ENCODE peak calls at places on chromosomes 13 and 19, in four cellular contexts. T, B, R and L are unnamed samples.

GRCh38 chr19:2308114-2308556 is at the start of gene LINGO3:
- DNase-seq in T (peak; percentile 37), B (no peak), R (no peak), L (no peak)

GRCh38 chr13:25232937-25233515 is 54.3 kb downstream of the MTMR6 start:
- DNase-seq in T (peak; percentile 17), B (no peak), R (peak; percentile 41), L (peak; percentile 41)

GRCh38 chr13:76882431-76882830 is 3.8 kb downstream of the KCTD12 start:
- DNase-seq in T (no peak), B (no peak), R (no peak), L (no peak)

GRCh38 chr13:76887070-76887563 is 912 bp upstream of the KCTD12 start:
- DNase-seq in T (no peak), B (no peak), R (no peak), L (no peak)

GRCh38 chr13:45021250-45021649 is 31.9 kb downstream of the GPALPP1 start:
- DNase-seq in T (no peak), B (no peak), R (no peak), L (no peak)

GRCh38 chr19:4930664-4931063 is 21.4 kb downstream of the UHRF1 start:
- DNase-seq in T (peak; percentile 28), B (no peak), R (no peak), L (no peak)

GRCh38 chr13:28489536-28489935 is 5.4 kb downstream of the FLT1 start:
- DNase-seq in T (no peak), B (no peak), R (no peak), L (no peak)

GRCh38 chr13:105948143-105948542 is 587.3 kb downstream of the EFNB2 start:
- DNase-seq in T (no peak), B (no peak), R (no peak), L (no peak)

GRCh38 chr19:13953021-13953531 is 767 bp downstream of the DCAF15 start:
- DNase-seq in T (peak; percentile 67), B (no peak), R (no peak), L (peak; percentile 35)

GRCh38 chr13:95059306-95059705 is 241.9 kb downstream of the ABCC4 start:
- DNase-seq in T (no peak), B (no peak), R (no peak), L (no peak)

GRCh38 chr19:35265126-35265995 is 3.4 kb upstream of the USF2 start:
- DNase-seq in T (no peak), B (no peak), R (no peak), L (no peak)

GRCh38 chr13:100986571-100986970 is 312.0 kb upstream of the TMTC4 start:
- DNase-seq in T (no peak), B (no peak), R (no peak), L (no peak)

GRCh38 chr13:40440990-40441820 is 225.2 kb downstream of the FOXO1 start:
- DNase-seq in T (no peak), B (no peak), R (no peak), L (no peak)

GRCh38 chr19:3468211-3468610 is 12.1 kb downstream of the SMIM24 start:
- DNase-seq in T (no peak), B (no peak), R (no peak), L (no peak)

GRCh38 chr19:3469638-3470499 is 10.5 kb downstream of the SMIM24 start:
- DNase-seq in T (no peak), B (no peak), R (no peak), L (no peak)

GRCh38 chr19:3465552-3465951 is 14.8 kb downstream of the SMIM24 start:
- DNase-seq in T (no peak), B (no peak), R (no peak), L (no peak)

GRCh38 chr19:3466630-3467029 is 13.7 kb downstream of the SMIM24 start:
- DNase-seq in T (no peak), B (no peak), R (no peak), L (no peak)

DNA sequence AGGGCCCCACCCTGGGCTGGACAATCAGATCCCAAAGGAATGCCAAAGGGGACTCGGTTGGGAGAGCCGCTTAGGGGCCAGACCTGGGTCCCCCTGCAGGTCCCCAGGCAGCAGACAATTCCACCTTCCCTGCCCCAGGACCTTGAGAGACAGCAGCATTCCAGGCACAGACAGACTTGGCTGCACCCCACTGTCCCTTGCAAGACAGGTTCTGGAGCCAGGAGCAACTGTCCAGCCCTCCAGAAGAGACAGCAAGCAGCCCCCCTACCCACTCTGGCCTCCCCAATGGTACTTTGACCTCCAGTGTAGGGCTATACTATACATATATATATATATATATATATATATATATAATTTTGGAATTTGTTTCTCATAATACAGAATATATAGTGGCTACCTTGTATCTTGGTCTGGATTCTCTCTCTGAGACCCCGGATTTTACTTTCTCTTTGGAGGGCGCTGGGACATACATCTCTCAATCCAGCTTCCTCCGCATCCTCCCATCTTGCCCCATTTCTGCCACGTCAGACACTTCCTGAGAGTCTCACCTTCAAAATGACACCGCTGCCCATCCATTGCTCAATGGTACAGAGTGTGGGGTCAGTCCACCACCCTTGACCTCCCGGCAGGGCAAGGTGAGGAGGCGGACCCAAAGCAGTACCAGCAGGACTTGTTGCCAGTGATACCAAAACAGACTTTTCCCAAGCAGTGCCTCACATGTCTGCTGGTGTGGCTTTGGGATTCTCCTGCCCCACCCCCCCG is 12.7 kb downstream of the SMIM24 start:
- DNase-seq in T (no peak), B (no peak), R (no peak), L (no peak)
- TF ChIP-seq REST in T (no peak), B (no peak), R (no peak), L (no peak)

GRCh38 chr19:39435499-39436349 is at the start of gene RPS16:
- DNase-seq in T (peak; percentile 95), B (peak; percentile 88), R (peak; percentile 94), L (peak; percentile 95)
- TF ChIP-seq POLR2A in T (peak; percentile 99), B (peak; percentile 100), R (peak; percentile 98), L (peak; percentile 92)

DNA sequence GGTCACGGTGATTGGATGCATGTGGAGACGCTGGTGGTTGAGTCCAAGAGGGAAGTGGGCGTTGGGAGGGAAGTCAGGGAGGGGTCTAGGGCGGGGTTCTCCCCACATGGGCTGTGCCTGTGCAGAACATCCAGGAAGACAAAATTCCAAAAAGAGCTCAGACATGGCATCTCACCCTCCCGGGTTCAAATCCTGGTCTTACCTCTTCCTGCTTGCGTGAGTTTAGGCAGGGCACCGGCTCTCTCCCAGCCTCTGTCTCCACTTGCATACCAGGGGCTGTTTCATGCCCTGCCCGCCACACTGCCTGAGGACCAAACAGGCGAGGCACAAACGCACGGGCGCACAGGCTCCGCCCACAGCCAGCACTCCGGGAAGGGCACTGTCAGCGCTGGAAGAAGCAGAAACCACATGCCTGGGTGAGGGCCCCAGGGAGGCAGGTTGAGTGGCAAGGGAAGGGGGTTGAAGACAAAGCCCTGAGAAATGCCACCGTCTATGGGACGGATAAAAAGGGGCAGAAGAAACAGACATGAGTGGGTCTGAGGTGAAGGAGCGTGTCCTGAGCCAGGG is 123.6 kb upstream of the SOX1 start:
- DNase-seq in T (no peak), B (no peak), R (no peak), L (no peak)
- TF ChIP-seq HDAC2 in T (no peak), B (no peak), R (no peak), L (no peak)

GRCh38 chr19:3904233-3904632 is 23.7 kb downstream of the ATCAY start:
- DNase-seq in T (no peak), B (no peak), R (no peak), L (no peak)

GRCh38 chr19:3910105-3910504 is 22.8 kb upstream of the NMRK2 start:
- DNase-seq in T (no peak), B (no peak), R (no peak), L (no peak)

GRCh38 chr19:3902317-3902973 is 22.0 kb downstream of the ATCAY start:
- DNase-seq in T (no peak), B (no peak), R (no peak), L (no peak)

GRCh38 chr19:3908266-3909054 is 24.4 kb upstream of the NMRK2 start:
- DNase-seq in T (no peak), B (no peak), R (no peak), L (no peak)

DNA sequence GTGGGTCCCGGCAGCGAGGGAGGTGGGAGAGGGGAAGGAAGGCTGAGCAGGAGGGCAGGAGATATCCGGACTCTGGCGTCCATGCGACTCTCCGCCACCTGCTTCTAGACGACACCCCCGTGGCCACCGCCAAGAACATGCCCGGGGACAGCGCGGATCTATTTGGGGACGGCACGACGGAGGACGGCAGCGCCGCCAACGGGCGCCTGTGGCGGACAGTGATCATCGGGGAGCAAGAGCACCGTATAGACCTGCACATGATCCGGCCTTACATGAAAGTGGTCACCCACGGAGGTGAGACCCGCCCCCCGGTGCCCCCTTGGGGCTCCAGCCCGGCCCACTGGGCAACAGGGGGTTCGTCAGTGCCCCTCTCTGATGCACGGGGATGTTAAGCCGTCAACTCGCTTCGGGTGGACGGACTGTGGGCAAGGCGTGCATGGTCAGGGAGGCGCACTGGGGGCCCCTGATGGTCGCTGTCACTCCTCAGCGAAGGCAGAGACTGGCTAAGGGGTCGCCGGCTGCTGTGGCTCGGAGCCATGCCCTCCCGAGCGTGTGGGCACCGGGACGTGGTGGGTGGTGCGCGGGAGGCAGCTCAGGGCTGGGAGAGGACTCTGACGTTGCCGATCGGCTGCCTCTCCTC is 25.1 kb upstream of the NMRK2 start:
- DNase-seq in T (no peak), B (no peak), R (no peak), L (no peak)
- TF ChIP-seq REST in T (no peak), B (no peak), R (no peak), L (no peak)

GRCh38 chr19:43447655-43448054 is 17.8 kb downstream of the LYPD3 start:
- DNase-seq in T (no peak), B (no peak), R (no peak), L (no peak)
- TF ChIP-seq POLR2A in T (no peak), B (no peak), R (no peak), L (no peak)

GRCh38 chr19:46920341-46920740 is 59.5 kb downstream of the ARHGAP35 start:
- DNase-seq in T (no peak), B (no peak), R (no peak), L (no peak)

GRCh38 chr19:46916971-46917370 is 56.2 kb downstream of the ARHGAP35 start:
- DNase-seq in T (no peak), B (peak; percentile 24), R (no peak), L (no peak)

GRCh38 chr19:46915386-46915785 is 54.6 kb downstream of the ARHGAP35 start:
- DNase-seq in T (no peak), B (no peak), R (peak; percentile 53), L (no peak)

GRCh38 chr19:46922465-46922864 is 61.7 kb downstream of the ARHGAP35 start:
- DNase-seq in T (no peak), B (no peak), R (no peak), L (no peak)

GRCh38 chr19:46919324-46919723 is 58.5 kb downstream of the ARHGAP35 start:
- DNase-seq in T (no peak), B (no peak), R (no peak), L (no peak)
- TF ChIP-seq HDAC2 in T (no peak), B (no peak), R (no peak), L (no peak)

DNA sequence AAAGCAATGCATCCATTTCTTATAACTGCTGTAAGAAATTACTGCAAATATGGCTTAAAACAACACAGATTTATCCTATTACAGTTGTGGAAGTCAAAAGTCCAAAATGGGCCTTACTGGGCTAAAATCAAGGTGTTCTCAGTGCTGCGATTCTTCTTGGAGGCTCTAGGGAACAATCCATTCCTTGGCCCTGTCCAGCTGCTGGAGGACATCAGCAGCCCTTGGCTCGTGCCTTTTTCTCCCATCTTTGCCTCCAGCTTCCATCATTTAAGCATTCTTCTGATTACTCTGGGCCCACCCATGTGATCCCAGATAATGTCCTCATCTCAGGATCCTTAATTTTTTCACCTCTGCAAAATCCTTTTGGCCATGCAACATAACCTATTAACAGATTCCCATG is 607.1 kb downstream of the DCT start:
- DNase-seq in T (no peak), B (no peak), R (no peak), L (no peak)
- TF ChIP-seq REST in T (no peak), B (no peak), R (no peak), L (peak; percentile 53)

GRCh38 chr13:21389124-21389523 is 70.0 kb downstream of the ZDHHC20 start:
- DNase-seq in T (no peak), B (no peak), R (no peak), L (no peak)

GRCh38 chr13:21385710-21386109 is 73.4 kb downstream of the ZDHHC20 start:
- DNase-seq in T (no peak), B (no peak), R (no peak), L (no peak)
- TF ChIP-seq POLR2A in T (no peak), B (no peak), R (no peak), L (no peak)